ENCODE peak calls at places on chromosome 6, in six cellular contexts. K is hepatic stellate cell; I is LoVo; D is heart left ventricle; Q is SK-N-DZ; H is activated CD8-positive, alpha-beta memory T cell treated with anti-CD3 and anti-CD28 coated beads, Interleukin-2, amount 50 U/mL, for 48 hours. B is an unnamed sample.

GRCh38 chr6:147054158-147054557 is 150.1 kb upstream of the STXBP5 start:
- DNase-seq in H (no peak), D (no peak), Q (no peak), I (no peak), K (no peak), B (no peak)

GRCh38 chr6:129844118-129844891 is 16.8 kb downstream of the TMEM244 start:
- DNase-seq in I (peak), D (no peak), K (peak), H (no peak), Q (no peak), B (peak)

GRCh38 chr6:159727717-159728440 is 573 bp downstream of the WTAP start:
- DNase-seq in Q (peak), K (peak), D (no peak), H (no peak), I (peak), B (no peak)

GRCh38 chr6:121597654-121598053 is 162.2 kb downstream of the GJA1 start:
- DNase-seq in Q (no peak), I (no peak), D (no peak), K (peak), H (no peak), B (no peak)

GRCh38 chr6:27293436-27294152 is 18.5 kb downstream of the POM121L2 start:
- DNase-seq in Q (no peak), I (no peak), D (no peak), H (no peak), K (no peak), B (peak)

GRCh38 chr6:26240981-26241770 is 123.8 kb upstream of the BTN3A2 start:
- DNase-seq in I (no peak), K (no peak), H (peak), D (no peak), Q (no peak), B (peak)

GRCh38 chr6:147131728-147132127 is 72.5 kb upstream of the STXBP5 start:
- DNase-seq in Q (no peak), K (no peak), I (no peak), D (no peak), H (no peak), B (no peak)

GRCh38 chr6:28531479-28532128 is 5.9 kb downstream of the GPX5 start:
- DNase-seq in I (no peak), D (no peak), K (no peak), H (no peak), Q (no peak), B (peak)

GRCh38 chr6:132768051-132768517 is 10.4 kb upstream of the VNN2 start:
- DNase-seq in H (peak), Q (peak), D (peak), I (peak), K (no peak), B (peak)

GRCh38 chr6:44122821-44123220 is 4.4 kb downstream of the MRPL14 start:
- DNase-seq in Q (no peak), D (no peak), K (no peak), H (no peak), I (no peak), B (no peak)

B was measured in endodermal cell.